ENCODE peak calls at places on chromosomes 16 and 17, in six cellular contexts. F is tibial nerve, Y is spleen, E is cardiac fibroblast, X is HCT116, U is SK-N-SH. G is an unnamed sample.

GRCh38 chr16:88804552-88805339 is 1.2 kb downstream of the CDT1 start:
- DNase-seq in E (no peak), F (no peak), Y (peak; percentile 83), X (no peak), U (peak; percentile 64), G (peak; percentile 50)

GRCh38 chr17:81665205-81666091 is 957 bp downstream of the OXLD1 start:
- DNase-seq in Y (no peak), X (no peak), U (peak; percentile 79), E (peak; percentile 42), F (no peak), G (peak; percentile 63)

GRCh38 chr16:79605999-79606398 is 5.5 kb upstream of the MAF start:
- DNase-seq in E (no peak), U (no peak), F (no peak), Y (no peak), X (no peak), G (no peak)

GRCh38 chr16:87160752-87161337 is 156.3 kb downstream of the C16orf95 start:
- DNase-seq in E (no peak), F (no peak), U (no peak), X (no peak), Y (no peak), G (no peak)

GRCh38 chr17:82973456-82974135 is 105.8 kb upstream of the METRNL start:
- DNase-seq in Y (no peak), U (peak; percentile 26), X (no peak), F (no peak), E (no peak), G (no peak)

GRCh38 chr17:71936977-71937376 is 183.8 kb upstream of the SOX9 start:
- DNase-seq in X (peak; percentile 38), U (no peak), F (no peak), Y (no peak), E (no peak), G (no peak)

GRCh38 chr17:62761884-62762283 is 46.2 kb downstream of the MARCHF10 start:
- DNase-seq in Y (no peak), E (no peak), F (no peak), U (no peak), X (no peak), G (peak; percentile 73)

GRCh38 chr17:489758-490329 is 137.2 kb upstream of the RPH3AL start:
- DNase-seq in E (peak; percentile 45), U (peak; percentile 67), F (no peak), X (no peak), Y (peak; percentile 94), G (peak; percentile 39)

GRCh38 chr16:35186045-35186759 is 1726.8 kb downstream of the TP53TG3F start:
- DNase-seq in Y (peak; percentile 45), F (no peak), E (no peak), X (no peak), U (no peak), G (no peak)

GRCh38 chr17:80991645-80992076 is at the start of gene CHMP6:
- DNase-seq in F (peak; percentile 62), Y (peak; percentile 94), E (peak; percentile 85), U (peak; percentile 99), X (peak; percentile 76), G (peak; percentile 85)

GRCh38 chr16:25135239-25135878 is 23.8 kb downstream of the LCMT1 start:
- DNase-seq in U (no peak), E (peak; percentile 26), F (no peak), X (no peak), Y (no peak), G (no peak)

GRCh38 chr17:42679001-42679491 is 2.3 kb upstream of the PLEKHH3 start:
- DNase-seq in Y (no peak), E (peak; percentile 60), U (no peak), F (peak; percentile 52), X (no peak), G (peak; percentile 83)

GRCh38 chr17:2058521-2059124 is 3.7 kb downstream of the HIC1 start:
- DNase-seq in U (no peak), X (no peak), Y (peak; percentile 96), F (peak; percentile 69), E (peak; percentile 89), G (no peak)

GRCh38 chr17:58632324-58633314 is 59.2 kb downstream of the TEX14 start:
- DNase-seq in E (no peak), U (no peak), X (no peak), F (no peak), Y (no peak), G (no peak)

GRCh38 chr17:57948555-57949420 is 6.4 kb downstream of the CUEDC1 start:
- DNase-seq in X (peak; percentile 100), U (no peak), F (no peak), E (peak; percentile 82), Y (no peak), G (no peak)

GRCh38 chr17:55117063-55117611 is 147.6 kb upstream of the HLF start:
- DNase-seq in U (no peak), X (no peak), F (no peak), E (peak; percentile 47), Y (no peak), G (no peak)

GRCh38 chr17:82925336-82925735 is 85.5 kb upstream of the ZNF750 start:
- DNase-seq in Y (no peak), X (no peak), F (no peak), U (no peak), E (no peak), G (no peak)

GRCh38 chr17:34163681-34164080 is 91.4 kb upstream of the CCL2 start:
- DNase-seq in U (peak; percentile 60), X (no peak), F (no peak), Y (no peak), E (peak; percentile 8), G (peak; percentile 19)

GRCh38 chr16:78211951-78212350 is 112.5 kb downstream of the WWOX start:
- DNase-seq in U (no peak), F (no peak), Y (no peak), E (no peak), X (peak; percentile 12), G (no peak)

GRCh38 chr16:29729116-29729521 is 16.7 kb downstream of the C16orf54 start:
- DNase-seq in Y (no peak), F (no peak), E (peak; percentile 72), X (peak; percentile 57), U (peak; percentile 71), G (peak; percentile 71)

GRCh38 chr16:11423315-11424117 is 78.3 kb downstream of the RMI2 start:
- DNase-seq in E (no peak), X (no peak), Y (no peak), F (no peak), U (no peak), G (no peak)

GRCh38 chr17:36849871-36850348 is 87.4 kb upstream of the LHX1 start:
- DNase-seq in X (peak; percentile 51), Y (no peak), U (no peak), E (peak; percentile 72), F (no peak), G (peak; percentile 42)

GRCh38 chr17:72397687-72398086 is 276.9 kb downstream of the SOX9 start:
- DNase-seq in Y (no peak), E (peak; percentile 42), F (no peak), X (no peak), U (no peak), G (no peak)

GRCh38 chr16:79089735-79090284 is 510.7 kb downstream of the MAF start:
- DNase-seq in F (no peak), U (no peak), Y (no peak), E (no peak), X (no peak), G (no peak)

GRCh38 chr16:1245452-1246005 is 5.0 kb downstream of the TPSAB1 start:
- DNase-seq in E (no peak), X (no peak), Y (peak; percentile 31), U (no peak), F (no peak), G (peak; percentile 49)
- H3K4me3 ChIP-seq in E (no peak overlapping the region), X (no peak overlapping the region), Y (no peak overlapping the region), U (no peak overlapping the region), F (no peak overlapping the region), G (no peak overlapping the region)

GRCh38 chr17:65664696-65665095 is 103.2 kb upstream of the AXIN2 start:
- DNase-seq in E (no peak), U (no peak), F (no peak), Y (no peak), X (no peak), G (no peak)

GRCh38 chr17:65660947-65661346 is 99.5 kb upstream of the AXIN2 start:
- DNase-seq in X (no peak), E (peak; percentile 59), U (no peak), Y (no peak), F (no peak), G (no peak)

GRCh38 chr17:65662166-65662565 is 100.7 kb upstream of the AXIN2 start:
- DNase-seq in E (peak; percentile 78), X (no peak), Y (no peak), U (no peak), F (no peak), G (no peak)

GRCh38 chr17:65666869-65667268 is 105.4 kb upstream of the AXIN2 start:
- DNase-seq in F (no peak), Y (no peak), U (no peak), E (no peak), X (no peak), G (no peak)

DNA sequence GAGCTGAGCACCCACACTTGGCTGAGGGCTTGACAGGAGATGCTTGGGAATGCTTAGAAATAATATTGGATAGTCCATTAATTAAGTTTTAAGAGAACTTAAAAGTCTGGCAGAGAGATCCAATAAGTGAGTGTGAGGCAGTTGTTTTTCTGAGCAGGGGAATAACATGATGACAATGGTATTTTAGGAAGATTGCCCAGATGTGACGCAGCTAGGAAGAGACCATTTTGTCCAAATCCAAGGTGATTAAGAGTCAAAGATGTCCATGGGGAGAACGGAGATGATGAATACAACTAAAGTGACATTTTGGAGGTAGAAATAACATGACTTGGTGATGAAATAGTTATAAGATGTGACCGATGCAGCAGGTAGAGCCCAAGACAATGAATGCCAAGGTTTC is 102.8 kb upstream of the AXIN2 start:
- DNase-seq in E (peak; percentile 28), U (no peak), F (peak; percentile 11), Y (no peak), X (no peak), G (no peak)
- TF ChIP-seq CTCF in E (no peak), U (no peak), F (no peak), Y (no peak), X (no peak), G (no peak)

GRCh38 chr17:77645441-77646430 is 312.8 kb upstream of the TNRC6C start:
- DNase-seq in X (no peak), Y (peak; percentile 50), F (no peak), U (no peak), E (peak; percentile 32), G (peak; percentile 76)
- H3K4me3 ChIP-seq in X (no peak overlapping the region), Y (peak overlapping the region; percentile 54), F (no peak overlapping the region), U (no peak overlapping the region), E (no peak overlapping the region), G (peak overlapping the region; percentile 43)

DNA sequence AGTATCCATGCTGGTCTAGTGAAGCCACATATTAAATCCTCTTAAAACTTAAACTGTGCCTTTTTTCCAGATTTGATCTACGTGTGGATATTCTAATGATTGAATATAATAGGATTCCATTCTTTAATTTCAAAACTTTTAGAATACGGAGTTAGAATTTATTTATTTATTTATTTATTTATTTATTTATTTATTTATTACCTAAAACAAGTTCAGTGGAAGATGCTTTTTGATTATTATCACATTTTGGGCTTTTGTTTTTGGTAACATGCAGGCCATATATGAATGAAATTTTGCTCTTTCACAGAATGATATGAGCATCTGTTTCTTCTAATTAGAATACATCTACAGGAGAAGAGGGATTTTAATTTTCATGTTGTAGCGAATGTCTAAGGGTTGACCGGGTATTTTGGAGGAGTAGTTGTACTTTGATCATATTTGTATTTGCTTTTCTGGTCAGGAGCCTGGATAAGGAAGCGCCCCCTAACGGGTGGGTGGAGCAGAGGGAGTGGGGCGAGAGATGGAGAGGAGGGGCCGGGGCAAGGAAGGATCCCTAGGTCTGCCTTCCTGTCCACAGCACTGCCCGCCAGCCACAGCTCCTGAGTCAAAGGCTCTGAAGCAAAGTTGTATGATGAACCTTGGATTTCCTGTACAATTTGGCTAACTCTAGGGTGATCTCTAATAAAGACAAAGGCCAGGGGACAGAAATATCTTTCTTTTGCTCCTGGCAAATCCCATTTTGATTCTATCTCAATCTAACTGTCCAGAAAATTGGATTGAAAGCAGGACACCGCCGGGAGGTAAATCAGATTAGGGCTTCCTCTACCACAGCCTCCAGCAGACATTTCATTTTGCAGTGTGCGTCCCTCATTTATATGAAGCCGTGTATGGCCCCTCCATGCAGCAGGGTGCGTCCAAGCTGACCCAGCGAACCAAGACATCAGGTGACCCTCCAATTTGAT is 149.1 kb downstream of the PRKCA start:
- DNase-seq in U (peak; percentile 85), X (no peak), Y (no peak), F (no peak), E (no peak), G (peak; percentile 55)
- TF ChIP-seq CTCF in U (peak; percentile 71), X (no peak), Y (no peak), F (no peak), E (peak; percentile 8), G (no peak)